ENCODE peak calls at places on chromosomes 16 and 17, in four cellular contexts. C is GM12878, Q is HepG2, U is K562. N is an unnamed sample.

GRCh38 chr16:11024333-11025053 is 80.1 kb downstream of the CLEC16A start:
- DNase-seq in C (no peak), Q (peak), U (no peak), N (peak)

GRCh38 chr17:77570565-77570898 is 388.0 kb upstream of the TNRC6C start:
- DNase-seq in C (no peak), Q (no peak), U (no peak), N (no peak)

GRCh38 chr17:2819921-2820501 is 23.8 kb downstream of the RAP1GAP2 start:
- DNase-seq in C (no peak), Q (no peak), U (no peak), N (no peak)

GRCh38 chr16:80570106-80570478 is 29.3 kb downstream of the DYNLRB2 start:
- DNase-seq in C (no peak), Q (no peak), U (no peak), N (no peak)

GRCh38 chr16:58196898-58197313 is 1.0 kb downstream of the CSNK2A2 start:
- DNase-seq in C (no peak), Q (no peak), U (no peak), N (no peak)

GRCh38 chr17:49972486-49973270 is 3.7 kb downstream of the DLX4 start:
- DNase-seq in C (no peak), Q (no peak), U (no peak), N (no peak)

GRCh38 chr16:12062343-12063003 is 85.9 kb downstream of the SNX29 start:
- DNase-seq in C (no peak), Q (no peak), U (no peak), N (no peak)

GRCh38 chr17:9948967-9949366 is 43.9 kb upstream of the RCVRN start:
- DNase-seq in C (no peak), Q (no peak), U (no peak), N (no peak)

GRCh38 chr17:35906559-35907265 is 23.9 kb downstream of the RDM1 start:
- DNase-seq in C (no peak), Q (no peak), U (no peak), N (no peak)

GRCh38 chr17:33981713-33982601 is 273.1 kb upstream of the CCL2 start:
- DNase-seq in C (no peak), Q (no peak), U (no peak), N (no peak)

GRCh38 chr17:79163071-79163470 is 88.4 kb downstream of the ENGASE start:
- DNase-seq in C (no peak), Q (no peak), U (no peak), N (no peak)

GRCh38 chr17:145671-146541 is 8.5 kb downstream of the SCGB1C2 start:
- DNase-seq in C (no peak), Q (no peak), U (no peak), N (no peak)

GRCh38 chr17:66369830-66370229 is 67.4 kb downstream of the PRKCA start:
- DNase-seq in C (no peak), Q (peak), U (no peak), N (no peak)

GRCh38 chr17:76725580-76726230 is 701 bp downstream of the JMJD6 start:
- DNase-seq in C (no peak), Q (peak), U (peak), N (peak)

GRCh38 chr16:50889746-50890145 is 147.9 kb downstream of the CYLD start:
- DNase-seq in C (no peak), Q (no peak), U (no peak), N (no peak)

GRCh38 chr16:67847064-67847861 is at the start of gene CENPT:
- DNase-seq in C (no peak), Q (peak), U (peak), N (no peak)

GRCh38 chr16:53599548-53599947 is 96.5 kb upstream of the AKTIP start:
- DNase-seq in C (no peak), Q (peak), U (no peak), N (no peak)

GRCh38 chr16:17222756-17223411 is 247.9 kb downstream of the XYLT1 start:
- DNase-seq in C (no peak), Q (no peak), U (no peak), N (no peak)

GRCh38 chr16:17367034-17367433 is 103.7 kb downstream of the XYLT1 start:
- DNase-seq in C (no peak), Q (no peak), U (no peak), N (no peak)

GRCh38 chr16:31094088-31094423 is 541 bp downstream of the VKORC1 start:
- DNase-seq in C (no peak), Q (no peak), U (peak), N (no peak)

GRCh38 chr17:6402258-6402657 is 32.7 kb downstream of the AIPL1 start:
- DNase-seq in C (no peak), Q (no peak), U (no peak), N (no peak)

GRCh38 chr17:9334536-9335446 is 240.8 kb downstream of the STX8 start:
- DNase-seq in C (no peak), Q (no peak), U (no peak), N (peak)

GRCh38 chr17:7887038-7887481 is 1.5 kb upstream of the CHD3 start:
- DNase-seq in C (no peak), Q (no peak), U (no peak), N (no peak)

GRCh38 chr17:7755095-7755890 is 37.7 kb downstream of the DNAH2 start:
- DNase-seq in C (no peak), Q (no peak), U (no peak), N (no peak)

GRCh38 chr16:23757116-23757515 is 2.3 kb downstream of the CHP2 start:
- DNase-seq in C (no peak), Q (no peak), U (no peak), N (no peak)

GRCh38 chr17:41067281-41067680 is 1.6 kb upstream of the KRTAP2-4 start:
- DNase-seq in C (no peak), Q (no peak), U (no peak), N (no peak)

GRCh38 chr17:51734462-51734861 is 424.1 kb downstream of the CA10 start:
- DNase-seq in C (no peak), Q (no peak), U (no peak), N (no peak)

GRCh38 chr16:89502319-89502843 is 5.8 kb upstream of the SPG7 start:
- DNase-seq in C (no peak), Q (peak), U (no peak), N (peak)

GRCh38 chr17:61532818-61533217 is 58.2 kb downstream of the NACA2 start:
- DNase-seq in C (no peak), Q (no peak), U (no peak), N (no peak)

GRCh38 chr16:46757339-46758050 is 9.4 kb upstream of the MYLK3 start:
- DNase-seq in C (no peak), Q (no peak), U (peak), N (no peak)

GRCh38 chr16:83037102-83037501 is 410.3 kb downstream of the CDH13 start:
- DNase-seq in C (no peak), Q (no peak), U (no peak), N (no peak)

GRCh38 chr17:410674-411401 is 58.2 kb upstream of the RPH3AL start:
- DNase-seq in C (no peak), Q (no peak), U (peak), N (no peak)

GRCh38 chr17:339193-340061 is 13.2 kb downstream of the RPH3AL start:
- DNase-seq in C (no peak), Q (no peak), U (no peak), N (no peak)

GRCh38 chr17:35752945-35753764 is at the start of gene GAS2L2:
- DNase-seq in C (no peak), Q (no peak), U (no peak), N (no peak)

GRCh38 chr17:16975744-16976625 is 4.1 kb upstream of the TNFRSF13B start:
- DNase-seq in C (peak), Q (no peak), U (no peak), N (no peak)

GRCh38 chr17:81004336-81005015 is 12.8 kb downstream of the CHMP6 start:
- DNase-seq in C (no peak), Q (no peak), U (no peak), N (no peak)

GRCh38 chr17:81000631-81001357 is 9.2 kb downstream of the CHMP6 start:
- DNase-seq in C (no peak), Q (peak), U (peak), N (no peak)

GRCh38 chr17:81003711-81004335 is 12.2 kb downstream of the CHMP6 start:
- DNase-seq in C (no peak), Q (no peak), U (peak), N (no peak)

GRCh38 chr17:81002013-81002384 is 10.4 kb downstream of the CHMP6 start:
- DNase-seq in C (no peak), Q (no peak), U (no peak), N (no peak)

DNA sequence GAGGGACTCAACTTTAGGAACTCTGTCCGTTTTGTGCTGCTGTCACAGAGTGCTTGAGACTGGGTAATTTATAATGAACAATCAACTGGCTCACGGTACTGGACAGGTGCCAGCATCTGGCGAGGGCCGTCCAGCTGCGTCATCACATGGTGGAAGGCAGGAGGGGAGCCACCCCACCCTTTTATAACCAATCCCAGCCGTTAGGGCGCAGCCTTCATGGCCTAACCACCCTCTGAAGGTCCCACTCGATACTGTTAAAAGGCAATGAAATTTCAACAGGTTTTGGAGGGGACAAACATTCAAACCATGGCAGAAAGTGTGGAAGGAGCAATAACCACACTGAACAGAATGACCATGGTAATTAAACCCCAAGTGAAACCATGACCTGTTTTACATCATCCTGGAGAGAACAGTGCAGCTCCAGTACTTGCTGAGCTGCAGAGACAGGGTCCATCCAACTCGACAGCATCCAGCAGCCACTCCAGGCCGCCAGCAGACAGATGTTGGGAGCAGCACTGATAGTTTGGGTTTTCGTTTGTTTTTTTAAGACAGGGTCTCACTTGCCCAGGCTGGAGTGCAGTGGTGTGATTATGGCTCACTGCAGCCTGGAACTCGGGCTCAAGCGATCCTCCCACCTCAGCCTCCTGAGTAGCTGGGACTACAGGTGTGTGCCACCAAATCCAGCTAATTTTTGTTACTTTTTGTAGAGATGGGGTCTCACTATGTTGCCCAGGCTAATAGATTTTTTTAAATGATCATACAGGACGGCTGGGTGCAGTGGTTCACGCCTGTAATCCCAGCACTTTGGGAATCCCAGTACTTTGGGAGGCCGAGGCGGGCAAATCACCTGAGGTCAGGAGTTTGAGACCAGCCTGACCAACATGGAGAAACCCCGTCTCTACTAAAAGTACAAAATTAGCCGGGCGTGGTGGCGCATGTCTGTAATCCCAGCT is 11.0 kb downstream of the CHMP6 start:
- DNase-seq in C (no peak), Q (no peak), U (peak), N (no peak)
- TF ChIP-seq POLR2AphosphoS2 in C (no peak), Q (no peak), U (no peak), N (no peak)

GRCh38 chr16:72876981-72877373 is 171.0 kb downstream of the ZFHX3 start:
- DNase-seq in C (no peak), Q (no peak), U (no peak), N (no peak)
- TF ChIP-seq POLR2AphosphoS2 in C (no peak), Q (no peak), U (no peak), N (no peak)

DNA sequence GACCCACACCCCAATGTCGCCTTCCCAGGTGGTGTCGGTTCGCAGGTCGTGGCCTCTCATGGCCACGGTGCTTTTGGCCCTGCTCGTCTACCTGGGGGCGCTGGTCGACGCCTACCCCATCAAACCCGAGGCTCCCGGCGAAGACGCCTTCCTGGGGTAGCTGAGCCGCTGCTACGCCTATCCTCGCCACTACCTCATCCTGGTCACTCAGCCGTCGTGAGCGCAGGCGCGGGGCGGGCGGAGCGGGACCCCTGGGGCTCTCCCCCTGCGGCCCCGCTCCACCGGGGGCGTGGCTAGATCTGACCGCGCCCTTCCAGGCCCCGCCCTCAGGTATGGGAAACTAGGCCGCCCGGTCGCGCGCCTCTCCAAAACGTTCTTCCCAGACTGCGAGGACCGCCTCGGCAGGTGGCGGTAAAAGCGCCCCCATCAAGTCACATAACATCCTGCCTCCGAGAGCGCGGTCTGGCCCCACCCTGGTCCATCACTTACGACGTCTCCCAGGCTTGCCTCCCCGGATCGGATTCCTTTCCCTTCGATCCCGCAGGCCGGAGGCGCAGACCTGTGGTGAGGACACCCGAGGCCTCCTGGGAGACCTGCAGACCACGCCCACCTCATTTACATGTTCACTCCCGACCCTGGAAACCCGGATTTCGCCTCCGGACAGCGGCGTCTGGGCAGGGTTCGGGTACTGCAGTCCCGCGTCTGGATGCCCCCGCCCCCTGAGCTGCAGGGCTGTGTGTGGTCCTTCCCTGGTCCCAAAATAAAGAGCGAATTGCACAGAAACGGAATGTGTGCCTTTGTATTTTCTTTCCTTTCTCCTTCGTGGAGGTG is 91.5 kb upstream of the TMEM97 start:
- DNase-seq in C (no peak), Q (no peak), U (no peak), N (peak)
- TF ChIP-seq POLR2AphosphoS2 in C (no peak), Q (no peak), U (no peak), N (no peak)

GRCh38 chr16:85185701-85186100 is 73.4 kb upstream of the CIBAR2 start:
- DNase-seq in C (no peak), Q (no peak), U (no peak), N (no peak)

GRCh38 chr16:85187002-85187401 is 74.7 kb upstream of the CIBAR2 start:
- DNase-seq in C (no peak), Q (no peak), U (no peak), N (no peak)

GRCh38 chr16:85188822-85189672 is 76.8 kb upstream of the CIBAR2 start:
- DNase-seq in C (no peak), Q (no peak), U (no peak), N (no peak)

GRCh38 chr16:85187886-85188285 is 75.6 kb upstream of the CIBAR2 start:
- DNase-seq in C (no peak), Q (no peak), U (no peak), N (no peak)

GRCh38 chr16:85187447-85187846 is 75.2 kb upstream of the CIBAR2 start:
- DNase-seq in C (no peak), Q (no peak), U (no peak), N (no peak)
- TF ChIP-seq POLR2AphosphoS2 in C (no peak), Q (no peak), U (no peak), N (no peak)

DNA sequence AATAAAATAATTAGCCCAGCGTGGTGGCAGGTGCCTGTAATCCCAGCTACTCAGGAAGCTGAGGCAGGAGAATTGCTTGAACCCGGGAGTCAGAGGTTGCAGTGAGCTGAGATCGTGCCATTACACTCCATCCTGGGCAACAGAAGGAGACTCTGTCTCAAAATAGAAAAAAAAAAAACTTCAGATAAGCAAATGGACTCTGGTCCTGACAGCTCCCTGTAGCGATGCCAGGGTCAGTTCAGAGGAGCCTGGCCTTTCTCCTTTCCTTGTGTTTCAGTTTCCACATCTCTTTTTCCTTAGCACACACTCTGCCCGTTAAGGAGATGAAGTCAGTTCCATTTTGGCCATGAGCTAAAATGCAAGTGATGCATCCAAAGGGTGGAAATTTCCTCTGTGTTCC is 11.6 kb upstream of the GRB2 start:
- DNase-seq in C (no peak), Q (no peak), U (no peak), N (no peak)
- TF ChIP-seq POLR2AphosphoS2 in C (no peak), Q (no peak), U (no peak), N (no peak)

DNA sequence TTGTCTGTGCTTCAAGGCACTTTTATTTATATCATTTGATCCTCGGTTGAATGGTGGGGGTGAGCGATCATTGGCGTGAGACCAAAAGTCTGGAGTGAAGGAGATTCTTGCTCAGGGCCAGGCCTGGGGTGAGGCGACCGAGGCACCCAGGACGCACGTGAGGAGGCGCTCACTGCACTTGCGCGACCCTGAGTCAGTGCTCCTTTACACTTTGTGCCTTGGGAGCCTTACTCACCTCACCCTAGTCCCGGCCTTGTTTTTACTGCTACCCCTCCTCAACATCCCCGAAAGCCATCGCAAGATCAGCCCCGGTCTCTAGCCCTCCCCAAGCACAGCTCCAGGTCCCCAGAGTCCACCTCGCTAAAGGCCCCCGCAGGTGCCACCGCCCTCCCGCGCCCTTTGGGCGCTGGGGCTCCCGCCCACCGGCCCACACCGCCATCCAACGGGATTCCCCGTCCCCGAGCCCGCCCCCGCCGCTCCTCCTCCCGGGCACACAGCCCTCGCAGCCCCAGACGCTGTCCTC is 496 bp downstream of the EZH1 start:
- DNase-seq in C (peak), Q (peak), U (no peak), N (peak)
- TF ChIP-seq POLR2AphosphoS2 in C (no peak), Q (no peak), U (no peak), N (no peak)

DNA sequence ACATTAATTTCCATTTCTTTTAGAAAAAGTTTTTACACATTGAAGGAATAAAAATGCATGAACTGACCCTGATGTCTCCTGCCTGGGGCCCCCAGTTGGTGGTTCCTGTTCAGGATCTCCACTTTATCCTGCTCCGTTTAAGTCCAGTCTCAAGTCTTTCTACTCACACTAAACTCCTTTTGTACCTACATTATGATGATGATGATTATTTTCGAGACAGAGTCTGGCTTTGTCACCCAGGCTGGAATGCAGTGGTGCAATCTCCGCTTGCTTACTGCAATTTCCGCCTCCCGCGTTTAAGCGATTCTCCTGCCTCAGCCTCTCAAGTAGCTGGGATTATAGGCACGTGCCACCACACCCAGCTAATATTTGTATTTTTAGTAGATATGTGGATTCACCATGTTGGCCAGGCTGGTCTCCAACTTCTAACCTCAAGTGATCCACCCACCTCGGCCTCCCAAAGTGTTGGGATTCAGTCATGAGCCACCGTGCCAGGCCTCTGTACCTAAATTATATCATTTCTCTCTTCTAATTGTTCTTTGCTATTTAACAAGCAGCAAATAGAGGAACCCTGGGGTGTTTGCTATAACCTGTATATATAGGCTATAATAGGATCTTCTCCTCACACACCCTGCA is 2.2 kb upstream of the FOXK2 start:
- DNase-seq in C (no peak), Q (peak), U (no peak), N (no peak)
- TF ChIP-seq POLR2AphosphoS2 in C (no peak), Q (no peak), U (no peak), N (no peak)

GRCh38 chr16:20430948-20431347 is 20.4 kb upstream of the ACSM2A start:
- DNase-seq in C (no peak), Q (no peak), U (no peak), N (no peak)
- TF ChIP-seq POLR2AphosphoS2 in C (no peak), Q (no peak), U (no peak), N (no peak)

N was measured in A549.